ENCODE peak calls at places on chromosomes 5 and 9, in six cellular contexts. Y is HFFc6; N is stomach; F is H9; C is astrocyte; S is CD4-positive, alpha-beta T cell. D is an unnamed sample.

GRCh38 chr5:166581827-166582226 is 1709.6 kb upstream of the WWC1 start:
- DNase-seq in N (no peak), S (no peak), F (no peak), Y (no peak), C (peak; percentile 9), D (no peak)

GRCh38 chr5:176775409-176775808 is 35.0 kb upstream of the UNC5A start:
- DNase-seq in C (no peak), F (peak; percentile 8), S (no peak), Y (no peak), N (no peak), D (no peak)

GRCh38 chr5:78497573-78498533 is 137.4 kb downstream of the SCAMP1 start:
- DNase-seq in S (no peak), F (no peak), Y (no peak), N (no peak), C (peak; percentile 61), D (no peak)

GRCh38 chr5:122942164-122942914 is 94.2 kb downstream of the PPIC start:
- DNase-seq in Y (peak; percentile 48), S (no peak), C (peak; percentile 69), F (no peak), N (no peak), D (no peak)

GRCh38 chr5:159549046-159549445 is 218.8 kb upstream of the IL12B start:
- DNase-seq in N (no peak), Y (no peak), F (no peak), C (no peak), S (no peak), D (no peak)

GRCh38 chr9:127346584-127346983 is 50.4 kb upstream of the SLC2A8 start:
- DNase-seq in Y (no peak), N (peak; percentile 8), F (no peak), S (no peak), C (no peak), D (no peak)

GRCh38 chr5:40210705-40211104 is 469.0 kb upstream of the PTGER4 start:
- DNase-seq in S (no peak), F (no peak), Y (no peak), N (no peak), C (no peak), D (no peak)

GRCh38 chr9:94974154-94974860 is 247.8 kb downstream of the AOPEP start:
- DNase-seq in C (no peak), F (no peak), Y (no peak), N (no peak), S (no peak), D (no peak)

GRCh38 chr5:8842906-8843590 is 702.8 kb downstream of the SEMA5A start:
- DNase-seq in F (no peak), S (no peak), Y (peak; percentile 71), C (no peak), N (no peak), D (peak; percentile 6)

GRCh38 chr5:89156226-89156625 is 273.2 kb upstream of the MEF2C start:
- DNase-seq in S (no peak), Y (no peak), N (no peak), F (no peak), C (no peak), D (no peak)

GRCh38 chr5:138831703-138832102 is 43.4 kb downstream of the LRRTM2 start:
- DNase-seq in S (no peak), Y (peak; percentile 33), N (no peak), F (no peak), C (peak; percentile 74), D (no peak)

GRCh38 chr5:180618830-180619562 is 27.7 kb upstream of the SCGB3A1 start:
- DNase-seq in C (peak; percentile 56), F (peak; percentile 76), S (peak; percentile 7), Y (no peak), N (no peak), D (no peak)

GRCh38 chr5:54703091-54703490 is 185.5 kb downstream of the SNX18 start:
- DNase-seq in S (no peak), C (peak; percentile 91), N (no peak), F (no peak), Y (peak; percentile 94), D (peak; percentile 10)

GRCh38 chr5:54990751-54991349 is 5.5 kb upstream of the ESM1 start:
- DNase-seq in N (no peak), S (no peak), F (no peak), Y (peak; percentile 90), C (peak; percentile 80), D (no peak)

GRCh38 chr5:16456103-16456832 is 9.3 kb downstream of the ZNF622 start:
- DNase-seq in Y (peak; percentile 73), C (peak; percentile 72), F (no peak), N (no peak), S (no peak), D (peak; percentile 19)

GRCh38 chr9:130842547-130842946 is 7.5 kb downstream of the ABL1 start:
- DNase-seq in C (no peak), Y (no peak), S (no peak), F (no peak), N (no peak), D (no peak)

GRCh38 chr9:131503626-131504465 is 1.1 kb downstream of the POMT1 start:
- DNase-seq in F (peak; percentile 49), S (peak; percentile 46), N (no peak), C (no peak), Y (peak; percentile 51), D (peak; percentile 4)

GRCh38 chr5:82334856-82335255 is 56.7 kb upstream of the RPS23 start:
- DNase-seq in N (no peak), F (no peak), S (no peak), Y (peak; percentile 86), C (peak; percentile 98), D (no peak)

GRCh38 chr5:617896-618295 is 5.8 kb downstream of the CEP72 start:
- DNase-seq in C (no peak), Y (no peak), N (no peak), F (no peak), S (no peak), D (no peak)

GRCh38 chr5:137248476-137248970 is 250.6 kb downstream of the SPOCK1 start:
- DNase-seq in Y (peak; percentile 27), S (no peak), F (no peak), C (no peak), N (no peak), D (no peak)

GRCh38 chr5:83343345-83343744 is 128.2 kb upstream of the VCAN start:
- DNase-seq in C (no peak), N (no peak), S (no peak), Y (no peak), F (no peak), D (no peak)

GRCh38 chr5:160173-160510 is 31.2 kb upstream of the LRRC14B start:
- DNase-seq in C (peak; percentile 87), Y (peak; percentile 27), F (peak; percentile 14), N (peak; percentile 10), S (no peak), D (no peak)

GRCh38 chr9:115035872-115036612 is 81.9 kb downstream of the TNC start:
- DNase-seq in F (no peak), N (no peak), C (peak; percentile 99), Y (no peak), S (no peak), D (no peak)

GRCh38 chr5:104347119-104347708 is 784.6 kb upstream of the NUDT12 start:
- DNase-seq in S (no peak), Y (no peak), F (no peak), C (peak; percentile 19), N (no peak), D (no peak)

GRCh38 chr5:10604975-10605374 is 41.1 kb downstream of the ANKRD33B start:
- DNase-seq in N (no peak), Y (no peak), C (no peak), S (no peak), F (no peak), D (no peak)

DNA sequence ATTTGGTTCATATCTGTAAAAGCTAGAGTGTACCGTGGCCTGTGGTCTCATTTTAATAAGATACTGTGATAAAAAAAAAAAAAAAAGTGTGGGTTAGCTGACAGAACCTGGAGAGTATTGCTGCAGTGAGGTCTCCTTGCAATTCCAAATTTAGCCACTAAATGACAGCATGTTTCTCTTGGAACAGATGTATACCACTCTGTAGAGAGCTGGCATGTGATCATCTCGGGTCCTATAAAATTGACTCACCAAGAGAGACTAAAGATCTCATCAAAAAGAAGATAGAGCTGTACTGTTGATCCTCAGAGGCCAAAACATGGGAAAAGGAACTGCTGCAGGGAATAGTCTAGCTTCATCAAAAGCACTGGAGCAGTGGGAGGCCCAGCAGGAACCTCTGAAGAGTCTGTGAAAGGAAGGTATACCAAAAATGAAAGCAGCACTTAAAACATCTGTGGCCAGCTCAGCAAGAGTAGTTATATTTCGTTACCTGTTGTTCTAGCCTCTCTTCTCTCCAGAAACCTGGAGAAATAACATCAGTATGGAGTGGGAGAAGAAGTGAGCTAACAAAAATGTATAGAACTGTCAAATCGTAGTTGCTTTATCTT is 826.8 kb downstream of the EFNA5 start:
- DNase-seq in N (no peak), Y (no peak), F (no peak), S (no peak), C (peak; percentile 14), D (peak; percentile 28)
- TF ChIP-seq CTCF in N (no peak), Y (no peak), F (peak; percentile 56), S (no peak), C (peak; percentile 15), D (peak; percentile 25)

GRCh38 chr9:3441197-3441816 is 84.5 kb downstream of the RFX3 start:
- DNase-seq in N (peak; percentile 50), S (peak; percentile 21), Y (peak; percentile 67), F (peak; percentile 42), C (peak; percentile 39), D (peak; percentile 27)
- TF ChIP-seq CTCF in N (peak; percentile 51), S (peak; percentile 62), Y (peak; percentile 82), F (peak; percentile 77), C (peak; percentile 58), D (peak; percentile 49)

GRCh38 chr9:78365979-78366697 is 69.2 kb downstream of the PSAT1 start:
- DNase-seq in C (no peak), N (no peak), F (no peak), S (no peak), Y (peak; percentile 30), D (no peak)
- TF ChIP-seq CTCF in C (peak; percentile 61), N (peak; percentile 42), F (peak; percentile 73), S (peak; percentile 23), Y (peak; percentile 89), D (peak; percentile 21)

DNA sequence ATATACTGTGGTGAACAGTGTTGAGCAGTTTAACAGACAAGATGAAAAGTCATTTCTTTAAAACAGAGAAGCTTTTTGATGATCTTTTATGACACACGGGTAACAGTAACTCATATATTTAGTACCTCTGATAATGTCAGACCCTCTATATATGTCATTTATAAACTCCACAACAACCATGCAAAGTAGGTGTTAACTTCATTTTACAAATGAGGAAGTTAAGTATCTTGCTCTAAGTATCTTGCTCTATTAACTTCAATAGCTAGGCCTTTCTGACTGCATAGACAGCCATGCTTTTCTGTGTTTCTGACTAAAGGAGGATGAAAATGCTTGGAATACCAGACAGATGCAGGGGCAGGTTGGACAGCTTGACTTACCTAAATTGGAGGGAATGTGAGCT is 1.8 kb downstream of the NUDT2 start:
- DNase-seq in F (no peak), Y (no peak), N (no peak), C (no peak), S (no peak), D (no peak)
- TF ChIP-seq CTCF in F (no peak), Y (no peak), N (no peak), C (no peak), S (no peak), D (no peak)

GRCh38 chr5:53048248-53048647 is 59.1 kb downstream of the ITGA2 start:
- DNase-seq in S (no peak), N (no peak), C (no peak), F (no peak), Y (no peak), D (no peak)
- TF ChIP-seq CTCF in S (no peak), N (no peak), C (no peak), F (no peak), Y (no peak), D (no peak)